ENCODE peak calls at places on chromosomes 16 and 17, in eight cellular contexts. Q is dermis blood vessel endothelial cell; K is CD8-positive, alpha-beta T cell; O is activated CD8-positive, alpha-beta memory T cell treated with anti-CD3 and anti-CD28 coated beads for 1 hour; U is NCI-H1105 treated with DMSO at 0.1 percent for 48 hours; M is transverse colon; Z is left ventricle myocardium inferior; L is GM04504. R is an unnamed sample.

GRCh38 chr17:36149296-36149820 is 27.1 kb downstream of the TBC1D3B start:
- DNase-seq in M (no peak), L (peak), O (no peak), Q (no peak), U (no peak), K (no peak), Z (peak), R (no peak)

GRCh38 chr16:57764341-57765159 is 29.0 kb downstream of the KATNB1 start:
- DNase-seq in U (no peak), Z (no peak), O (no peak), K (peak), Q (peak), L (peak), M (no peak), R (no peak)

GRCh38 chr17:81037026-81037782 is 2.3 kb downstream of the BAIAP2 start:
- DNase-seq in U (no peak), Q (no peak), Z (peak), M (no peak), K (no peak), L (no peak), O (no peak), R (no peak)

GRCh38 chr17:40355123-40355803 is 9.3 kb downstream of the GJD3 start:
- DNase-seq in Q (peak), U (peak), Z (peak), O (peak), M (peak), L (no peak), K (peak), R (no peak)

GRCh38 chr17:55763856-55764255 is 13.0 kb downstream of the PCTP start:
- DNase-seq in L (no peak), Q (peak), M (no peak), Z (no peak), U (no peak), K (no peak), O (no peak), R (no peak)

GRCh38 chr16:27174798-27175197 is 28.5 kb upstream of the KDM8 start:
- DNase-seq in U (no peak), Z (no peak), K (no peak), O (no peak), M (no peak), L (no peak), Q (peak), R (no peak)

GRCh38 chr16:2979669-2980226 is 498 bp downstream of the PKMYT1 start:
- DNase-seq in Q (no peak), U (no peak), M (no peak), L (no peak), Z (no peak), K (no peak), O (no peak), R (no peak)

GRCh38 chr16:88702364-88703210 is 3.6 kb downstream of the RNF166 start:
- DNase-seq in Q (no peak), L (no peak), K (no peak), O (no peak), M (no peak), U (no peak), Z (no peak), R (no peak)

GRCh38 chr17:77425791-77426641 is 285.2 kb downstream of the SEC14L1 start:
- DNase-seq in K (peak), M (peak), Q (peak), U (no peak), L (no peak), O (peak), Z (no peak), R (no peak)

GRCh38 chr17:27808629-27809028 is 8.3 kb upstream of the NOS2 start:
- DNase-seq in Q (no peak), L (no peak), Z (no peak), K (no peak), U (no peak), O (no peak), M (no peak), R (no peak)

GRCh38 chr17:79835470-79835899 is 3.8 kb downstream of the CBX4 start:
- DNase-seq in Z (no peak), K (peak), U (no peak), M (no peak), O (no peak), Q (no peak), L (no peak), R (no peak)

GRCh38 chr16:87926246-87927194 is 9.8 kb downstream of the CA5A start:
- DNase-seq in M (no peak), Z (no peak), L (no peak), Q (no peak), O (no peak), K (peak), U (peak), R (no peak)

GRCh38 chr17:33262724-33263123 is 30.4 kb downstream of the ASIC2 start:
- DNase-seq in K (no peak), U (no peak), Q (no peak), M (no peak), O (no peak), Z (no peak), L (no peak), R (no peak)

GRCh38 chr16:68779891-68780290 is 42.8 kb downstream of the CDH1 start:
- DNase-seq in K (no peak), Z (no peak), U (no peak), Q (no peak), L (no peak), O (no peak), M (no peak), R (no peak)

GRCh38 chr17:62680541-62681052 is 53.1 kb downstream of the MRC2 start:
- DNase-seq in M (peak), Q (no peak), U (no peak), Z (no peak), L (no peak), K (no peak), O (no peak), R (no peak)